ENCODE peak calls at places on chromosomes 6 and 20, in eight cellular contexts. One of them, this sample, is unnamed.

GRCh38 chr20:60372822-60373221 is 414.6 kb downstream of the CDH26 start:
- DNase-seq in cardiac muscle cell: no peak
- DNase-seq in tibial nerve: no peak
- DNase-seq in fibroblast of lung: no peak
- DNase-seq in stomach: no peak
- DNase-seq in brain microvascular endothelial cell: no peak
- DNase-seq in heart left ventricle: no peak
- DNase-seq in thyroid gland: no peak
- DNase-seq in this sample: no peak

GRCh38 chr6:139852484-139853140 is 478.2 kb upstream of the CITED2 start:
- DNase-seq in tibial nerve: no peak
- DNase-seq in stomach: no peak
- DNase-seq in fibroblast of lung: peak; percentile 51
- DNase-seq in brain microvascular endothelial cell: peak; percentile 56
- DNase-seq in cardiac muscle cell: no peak
- DNase-seq in thyroid gland: no peak
- DNase-seq in heart left ventricle: no peak
- DNase-seq in this sample: no peak

GRCh38 chr6:137216106-137216505 is 3.1 kb downstream of the IFNGR1 start:
- DNase-seq in tibial nerve: no peak
- DNase-seq in heart left ventricle: no peak
- DNase-seq in cardiac muscle cell: no peak
- DNase-seq in fibroblast of lung: no peak
- DNase-seq in stomach: no peak
- DNase-seq in thyroid gland: no peak
- DNase-seq in brain microvascular endothelial cell: no peak
- DNase-seq in this sample: no peak

GRCh38 chr6:97068211-97068610 is 143.7 kb downstream of the KLHL32 start:
- DNase-seq in thyroid gland: no peak
- DNase-seq in cardiac muscle cell: peak; percentile 23
- DNase-seq in fibroblast of lung: peak; percentile 64
- DNase-seq in tibial nerve: no peak
- DNase-seq in brain microvascular endothelial cell: no peak
- DNase-seq in stomach: no peak
- DNase-seq in heart left ventricle: no peak
- DNase-seq in this sample: no peak

GRCh38 chr6:152034631-152035030 is 227.1 kb downstream of the ESR1 start:
- DNase-seq in stomach: no peak
- DNase-seq in brain microvascular endothelial cell: no peak
- DNase-seq in thyroid gland: no peak
- DNase-seq in cardiac muscle cell: no peak
- DNase-seq in tibial nerve: no peak
- DNase-seq in fibroblast of lung: no peak
- DNase-seq in heart left ventricle: no peak
- DNase-seq in this sample: no peak

GRCh38 chr6:321158-321438 is 28.8 kb downstream of the DUSP22 start:
- DNase-seq in fibroblast of lung: no peak
- DNase-seq in thyroid gland: no peak
- DNase-seq in stomach: no peak
- DNase-seq in cardiac muscle cell: no peak
- DNase-seq in heart left ventricle: no peak
- DNase-seq in brain microvascular endothelial cell: no peak
- DNase-seq in tibial nerve: no peak
- DNase-seq in this sample: no peak

GRCh38 chr20:50438986-50439407 is 71.2 kb upstream of the PTPN1 start:
- DNase-seq in tibial nerve: no peak
- DNase-seq in cardiac muscle cell: no peak
- DNase-seq in stomach: no peak
- DNase-seq in brain microvascular endothelial cell: peak; percentile 63
- DNase-seq in thyroid gland: no peak
- DNase-seq in heart left ventricle: no peak
- DNase-seq in fibroblast of lung: peak; percentile 57
- DNase-seq in this sample: no peak

GRCh38 chr6:45706319-45706718 is 309.3 kb downstream of the CLIC5 start:
- DNase-seq in tibial nerve: no peak
- DNase-seq in stomach: no peak
- DNase-seq in cardiac muscle cell: no peak
- DNase-seq in heart left ventricle: no peak
- DNase-seq in thyroid gland: no peak
- DNase-seq in brain microvascular endothelial cell: no peak
- DNase-seq in fibroblast of lung: no peak
- DNase-seq in this sample: no peak

GRCh38 chr20:36575066-36575743 is 1.8 kb downstream of the TGIF2 start:
- DNase-seq in fibroblast of lung: peak; percentile 45
- DNase-seq in stomach: peak; percentile 67
- DNase-seq in heart left ventricle: peak; percentile 77
- DNase-seq in brain microvascular endothelial cell: peak; percentile 35
- DNase-seq in cardiac muscle cell: peak; percentile 86
- DNase-seq in tibial nerve: peak; percentile 38
- DNase-seq in thyroid gland: peak; percentile 80
- DNase-seq in this sample: no peak

GRCh38 chr6:11667876-11668275 is 110.7 kb downstream of the ADTRP start:
- DNase-seq in stomach: no peak
- DNase-seq in tibial nerve: no peak
- DNase-seq in thyroid gland: no peak
- DNase-seq in heart left ventricle: no peak
- DNase-seq in cardiac muscle cell: no peak
- DNase-seq in brain microvascular endothelial cell: no peak
- DNase-seq in fibroblast of lung: no peak
- DNase-seq in this sample: no peak

GRCh38 chr6:51902261-51902764 is 185.1 kb downstream of the PKHD1 start:
- DNase-seq in tibial nerve: no peak
- DNase-seq in thyroid gland: no peak
- DNase-seq in heart left ventricle: no peak
- DNase-seq in cardiac muscle cell: no peak
- DNase-seq in stomach: no peak
- DNase-seq in brain microvascular endothelial cell: no peak
- DNase-seq in fibroblast of lung: no peak
- DNase-seq in this sample: no peak

DNA sequence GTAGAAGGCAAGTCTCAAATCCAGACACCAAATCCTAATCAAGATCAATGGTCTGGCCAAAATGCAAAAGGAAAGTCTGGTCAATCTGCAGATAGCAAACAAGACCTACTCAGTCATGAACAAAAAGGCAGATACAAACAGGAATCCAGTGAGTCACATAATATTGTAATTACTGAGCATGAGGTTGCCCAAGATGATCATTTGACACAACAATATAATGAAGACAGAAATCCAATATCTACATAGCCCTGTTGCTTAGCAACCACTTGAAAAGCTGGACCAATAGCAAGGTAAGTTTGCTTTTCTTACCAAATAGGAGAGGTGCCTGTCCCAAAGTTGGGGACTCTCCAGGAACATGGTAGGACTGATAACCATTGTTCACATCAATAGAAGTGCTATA is 2.0 kb downstream of the SEMG2 start:
- DNase-seq in brain microvascular endothelial cell: no peak
- DNase-seq in stomach: no peak
- DNase-seq in thyroid gland: no peak
- DNase-seq in heart left ventricle: no peak
- DNase-seq in tibial nerve: no peak
- DNase-seq in cardiac muscle cell: no peak
- DNase-seq in fibroblast of lung: no peak
- DNase-seq in this sample: no peak
- H3K27ac ChIP-seq in brain microvascular endothelial cell: no peak overlapping the region
- H3K27ac ChIP-seq in stomach: no peak overlapping the region
- H3K27ac ChIP-seq in thyroid gland: no peak overlapping the region
- H3K27ac ChIP-seq in heart left ventricle: no peak overlapping the region
- H3K27ac ChIP-seq in tibial nerve: no peak overlapping the region
- H3K27ac ChIP-seq in cardiac muscle cell: no peak overlapping the region
- H3K27ac ChIP-seq in fibroblast of lung: no peak overlapping the region
- H3K27ac ChIP-seq in this sample: no peak overlapping the region

GRCh38 chr20:47678130-47678453 is 107.2 kb downstream of the SULF2 start:
- DNase-seq in thyroid gland: no peak
- DNase-seq in stomach: no peak
- DNase-seq in cardiac muscle cell: no peak
- DNase-seq in tibial nerve: no peak
- DNase-seq in heart left ventricle: no peak
- DNase-seq in fibroblast of lung: no peak
- DNase-seq in brain microvascular endothelial cell: no peak
- DNase-seq in this sample: no peak
- TF ChIP-seq CTCF in thyroid gland: no peak
- TF ChIP-seq CTCF in stomach: no peak
- TF ChIP-seq CTCF in cardiac muscle cell: no peak
- TF ChIP-seq CTCF in tibial nerve: no peak
- TF ChIP-seq CTCF in heart left ventricle: no peak
- TF ChIP-seq CTCF in fibroblast of lung: no peak
- TF ChIP-seq CTCF in brain microvascular endothelial cell: no peak
- TF ChIP-seq CTCF in this sample: no peak

DNA sequence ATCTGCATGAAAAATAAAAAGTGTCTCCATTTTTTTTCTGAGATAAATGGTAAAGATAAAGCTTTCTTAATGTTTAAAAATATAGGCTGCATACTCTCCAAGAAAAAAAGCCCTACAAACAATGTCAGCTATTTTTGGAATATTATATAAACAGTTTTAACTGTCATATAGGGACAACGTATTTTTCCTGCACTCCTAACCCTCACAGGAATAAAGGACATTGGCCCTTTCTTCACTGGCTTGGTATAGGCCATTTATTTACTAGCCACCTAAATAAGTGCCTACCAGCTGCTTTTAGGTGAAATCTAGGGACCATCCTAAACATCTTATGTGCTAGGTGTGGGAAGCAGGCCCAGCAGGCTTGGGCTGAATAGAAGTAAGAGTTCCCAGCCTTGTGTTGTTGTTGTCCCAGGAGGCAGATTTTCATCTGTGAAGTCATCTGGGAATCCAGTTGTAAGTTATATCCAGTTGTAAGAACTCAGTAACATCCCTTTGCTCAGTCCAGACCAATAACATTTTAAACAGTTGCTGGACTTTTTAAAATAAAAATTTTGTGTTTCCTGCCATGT is 21.3 kb downstream of the FOXO3 start:
- DNase-seq in tibial nerve: no peak
- DNase-seq in fibroblast of lung: no peak
- DNase-seq in heart left ventricle: no peak
- DNase-seq in cardiac muscle cell: no peak
- DNase-seq in thyroid gland: no peak
- DNase-seq in stomach: no peak
- DNase-seq in brain microvascular endothelial cell: no peak
- DNase-seq in this sample: no peak
- H3K27ac ChIP-seq in tibial nerve: peak overlapping the region; percentile 82
- H3K27ac ChIP-seq in fibroblast of lung: peak overlapping the region; percentile 67
- H3K27ac ChIP-seq in heart left ventricle: peak overlapping the region; percentile 55
- H3K27ac ChIP-seq in cardiac muscle cell: no peak overlapping the region
- H3K27ac ChIP-seq in thyroid gland: peak overlapping the region; percentile 69
- H3K27ac ChIP-seq in stomach: peak overlapping the region; percentile 70
- H3K27ac ChIP-seq in brain microvascular endothelial cell: peak overlapping the region; percentile 79
- H3K27ac ChIP-seq in this sample: peak overlapping the region; percentile 78

DNA sequence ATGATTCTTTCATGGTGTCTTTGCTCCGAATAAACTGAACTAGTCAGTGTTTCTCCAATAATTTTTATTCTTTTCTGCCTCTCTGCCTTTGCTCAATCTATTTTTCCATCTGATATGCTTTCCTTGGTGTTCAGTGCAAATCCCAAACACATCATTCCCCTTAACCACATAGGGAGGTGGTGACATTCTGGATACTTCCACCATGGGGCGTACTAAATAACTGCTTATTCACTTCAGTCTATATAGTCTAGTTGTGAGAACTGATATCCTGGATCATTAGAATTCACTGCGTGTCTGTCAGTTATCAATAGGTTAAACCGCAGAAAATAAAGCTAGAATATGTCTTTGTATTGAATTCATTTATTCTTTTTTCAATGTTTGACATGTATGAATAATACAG is 83.1 kb downstream of the KCNQ5 start:
- DNase-seq in thyroid gland: no peak
- DNase-seq in fibroblast of lung: no peak
- DNase-seq in brain microvascular endothelial cell: no peak
- DNase-seq in stomach: no peak
- DNase-seq in heart left ventricle: no peak
- DNase-seq in tibial nerve: no peak
- DNase-seq in cardiac muscle cell: no peak
- DNase-seq in this sample: no peak
- TF ChIP-seq CTCF in thyroid gland: no peak
- TF ChIP-seq CTCF in fibroblast of lung: no peak
- TF ChIP-seq CTCF in brain microvascular endothelial cell: peak; percentile 13
- TF ChIP-seq CTCF in stomach: no peak
- TF ChIP-seq CTCF in heart left ventricle: no peak
- TF ChIP-seq CTCF in tibial nerve: no peak
- TF ChIP-seq CTCF in cardiac muscle cell: no peak
- TF ChIP-seq CTCF in this sample: no peak